ENCODE peak calls at places on chromosomes 11 and 22, in nine cellular contexts. C is stomach, A is HepG2, U is GM12878, I is ovary, N is suprapubic skin, P is transverse colon, G is sigmoid colon, K is esophagus muscularis mucosa. W is an unnamed sample. For H3K36me3, the result is how much of the 10 kb centered on the place peaks cover.

GRCh38 chr22:48950151-48950915 is 877.3 kb downstream of the BRD1 start:
- DNase-seq in N (peak), P (peak), I (no peak), A (no peak), C (peak), U (no peak), G (peak), K (peak), W (no peak)

GRCh38 chr11:119363874-119364590 is 17.5 kb downstream of the USP2 start:
- DNase-seq in A (no peak), U (no peak), I (peak), C (peak), P (peak), G (peak), K (no peak), N (no peak), W (no peak)

GRCh38 chr11:118640332-118641154 is 33.1 kb downstream of the PHLDB1 start:
- DNase-seq in C (no peak), A (no peak), N (no peak), K (no peak), G (no peak), P (no peak), U (no peak), I (peak), W (no peak)

GRCh38 chr22:43592470-43592869 is 180.7 kb downstream of the MPPED1 start:
- DNase-seq in P (no peak), U (no peak), G (no peak), I (no peak), C (no peak), K (peak), A (no peak), N (no peak), W (no peak)

GRCh38 chr11:11988099-11988651 is 20.3 kb downstream of the DKK3 start:
- DNase-seq in G (peak), P (no peak), A (no peak), U (no peak), K (no peak), C (no peak), N (peak), I (no peak), W (no peak)

GRCh38 chr11:57667065-57667714 is 724 bp upstream of the ZDHHC5 start:
- DNase-seq in A (peak), I (peak), P (peak), C (peak), G (peak), K (peak), U (no peak), N (peak), W (peak)

GRCh38 chr11:266676-267439 is 11.3 kb upstream of the NLRP6 start:
- DNase-seq in C (no peak), K (no peak), I (no peak), G (no peak), N (peak), P (no peak), U (no peak), A (no peak), W (no peak)

GRCh38 chr11:76577921-76578654 is 92.5 kb downstream of the LRRC32 start:
- DNase-seq in P (no peak), K (peak), U (no peak), I (no peak), A (no peak), N (no peak), G (no peak), C (no peak), W (no peak)

GRCh38 chr11:44831605-44832394 is 105.0 kb downstream of the TSPAN18 start:
- DNase-seq in P (no peak), A (no peak), U (no peak), N (no peak), G (no peak), I (no peak), K (no peak), C (no peak), W (no peak)

GRCh38 chr22:32325416-32325801 is 32.3 kb upstream of the RFPL3 start:
- DNase-seq in N (no peak), P (no peak), C (peak), G (no peak), I (peak), U (no peak), K (peak), A (no peak), W (no peak)

GRCh38 chr22:38485783-38486182 is 17.9 kb downstream of the KDELR3 start:
- DNase-seq in U (no peak), N (peak), A (no peak), C (no peak), P (no peak), K (no peak), I (no peak), G (no peak), W (no peak)

GRCh38 chr22:39490966-39491680 is 11.0 kb upstream of the MIEF1 start:
- DNase-seq in G (peak), K (no peak), C (no peak), U (no peak), P (no peak), A (no peak), N (no peak), I (no peak), W (no peak)

GRCh38 chr11:119093951-119094815 is 7.5 kb downstream of the DPAGT1 start:
- DNase-seq in C (peak), I (peak), K (no peak), P (peak), G (no peak), N (no peak), U (no peak), A (no peak), W (no peak)

GRCh38 chr11:61349189-61349751 is 12.4 kb downstream of the CYB561A3 start:
- DNase-seq in P (no peak), U (no peak), I (peak), A (no peak), K (no peak), N (no peak), C (no peak), G (no peak), W (no peak)

GRCh38 chr22:39173787-39174497 is 21.5 kb upstream of the CBX7 start:
- DNase-seq in C (no peak), A (no peak), K (no peak), I (no peak), U (no peak), G (no peak), N (peak), P (peak), W (no peak)

GRCh38 chr22:22906907-22907550 is 19.4 kb downstream of the IGLL5 start:
- DNase-seq in K (no peak), U (no peak), A (no peak), P (no peak), I (no peak), C (no peak), N (no peak), G (no peak), W (no peak)

GRCh38 chr11:61598886-61599868 is 18.3 kb upstream of the SYT7 start:
- DNase-seq in I (peak), U (no peak), C (no peak), G (peak), A (no peak), K (no peak), P (no peak), N (no peak), W (no peak)

GRCh38 chr22:35728639-35729308 is 11.1 kb downstream of the APOL5 start:
- DNase-seq in A (no peak), I (no peak), U (no peak), G (no peak), N (no peak), C (peak), K (no peak), P (peak), W (no peak)

GRCh38 chr11:65087216-65087615 is 3.2 kb downstream of the ZFPL1 start:
- DNase-seq in C (no peak), U (no peak), I (peak), N (no peak), G (peak), K (no peak), P (no peak), A (no peak), W (no peak)

GRCh38 chr11:65086809-65087208 is 2.8 kb downstream of the ZFPL1 start:
- DNase-seq in K (no peak), P (no peak), A (no peak), U (no peak), N (no peak), G (no peak), I (no peak), C (no peak), W (no peak)

GRCh38 chr11:65083134-65083833 is 556 bp downstream of the CDCA5 start:
- DNase-seq in U (no peak), K (no peak), A (no peak), N (no peak), I (no peak), G (no peak), C (no peak), P (no peak), W (no peak)

GRCh38 chr11:65083834-65084597 is at the start of the genes CDCA5 and ZFPL1:
- DNase-seq in U (peak), G (peak), K (peak), N (peak), P (peak), I (peak), C (peak), A (peak), W (peak)

DNA sequence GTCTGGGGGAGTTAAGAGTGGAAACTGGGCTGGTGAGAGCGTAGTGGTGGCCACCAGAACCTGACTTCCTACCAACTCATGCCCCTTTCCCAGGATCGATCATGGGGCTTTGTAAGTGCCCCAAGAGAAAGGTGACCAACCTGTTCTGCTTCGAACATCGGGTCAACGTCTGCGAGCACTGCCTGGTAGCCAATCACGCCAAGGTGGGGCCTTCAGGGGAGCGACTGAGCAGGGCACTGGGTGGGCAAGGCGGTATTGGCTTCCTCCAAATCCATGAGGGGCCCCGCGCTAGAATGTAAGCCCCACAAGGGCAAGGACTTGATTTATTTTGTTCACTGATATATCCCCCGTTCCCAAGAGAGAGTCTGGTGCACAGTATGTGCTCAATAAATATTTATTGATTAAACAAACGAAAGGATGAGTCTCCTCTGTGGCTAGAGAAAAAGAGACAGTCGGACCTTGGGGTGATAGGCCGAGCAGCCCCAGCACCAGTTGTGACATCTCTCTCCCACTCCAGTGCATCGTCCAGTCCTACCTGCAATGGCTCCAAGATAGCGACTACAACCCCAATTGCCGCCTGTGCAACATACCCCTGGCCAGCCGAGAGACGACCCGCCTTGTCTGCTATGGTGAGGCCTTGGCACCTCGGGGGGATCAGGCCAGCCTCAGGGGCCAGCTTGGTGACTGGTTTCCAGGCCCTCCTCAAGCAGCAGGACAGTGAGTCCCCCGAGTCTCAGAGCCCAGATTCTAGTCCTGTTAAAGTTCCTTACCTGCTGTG is 765 bp downstream of the ZFPL1 start:
- DNase-seq in K (no peak), P (no peak), U (no peak), A (no peak), G (no peak), N (no peak), I (no peak), C (no peak), W (no peak)
- H3K36me3 ChIP-seq in K (under half), P (under half), U (under half), A (under half), G (under half), N (under half), I (under half), C (under half), W (under half)

DNA sequence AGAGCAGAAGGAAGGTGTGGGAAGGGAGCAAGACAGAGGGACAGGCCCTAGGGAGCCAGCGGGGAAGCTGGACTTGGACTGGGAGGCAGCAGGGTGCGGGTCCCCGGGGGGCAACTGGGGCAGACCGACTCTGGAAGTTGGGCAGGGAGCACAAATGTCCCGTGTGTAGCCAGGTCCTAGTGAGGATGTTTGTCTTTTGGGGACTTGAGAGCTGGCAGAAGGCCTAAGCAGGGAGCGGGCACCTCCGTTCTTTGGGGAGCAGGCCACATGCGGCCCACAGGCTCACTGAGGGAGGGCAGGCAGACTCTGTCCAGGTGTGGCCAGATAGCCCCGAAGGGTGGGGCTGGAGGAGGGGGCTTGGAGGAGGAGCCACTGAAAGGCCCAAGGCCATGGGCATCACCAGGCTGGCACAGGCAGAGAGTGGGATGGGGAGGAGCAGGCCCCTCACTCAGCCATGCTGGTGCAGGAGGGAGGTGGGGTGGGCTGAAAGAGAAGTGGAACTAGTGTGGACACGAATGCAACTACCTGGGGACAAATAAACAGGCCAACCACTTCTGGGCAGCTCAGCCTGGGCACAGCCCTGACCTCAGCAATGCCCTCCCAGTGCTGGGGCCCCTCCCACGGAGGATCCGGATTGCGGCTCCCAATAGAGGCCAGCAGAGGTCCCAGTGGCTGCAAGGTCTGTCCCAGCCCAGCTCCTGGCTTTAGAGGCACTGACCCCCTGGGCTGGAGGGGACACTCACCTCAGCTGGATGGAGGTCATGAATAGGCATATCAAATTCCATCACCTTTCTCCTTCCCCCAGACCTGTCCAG is 1.3 kb upstream of the SCARF2 start:
- DNase-seq in U (no peak), K (no peak), A (peak), G (peak), P (no peak), I (peak), N (peak), C (no peak), W (no peak)
- TF ChIP-seq CTCF in U (no peak), K (no peak), A (peak), G (no peak), P (no peak), I (no peak), N (peak), C (no peak), W (no peak)

DNA sequence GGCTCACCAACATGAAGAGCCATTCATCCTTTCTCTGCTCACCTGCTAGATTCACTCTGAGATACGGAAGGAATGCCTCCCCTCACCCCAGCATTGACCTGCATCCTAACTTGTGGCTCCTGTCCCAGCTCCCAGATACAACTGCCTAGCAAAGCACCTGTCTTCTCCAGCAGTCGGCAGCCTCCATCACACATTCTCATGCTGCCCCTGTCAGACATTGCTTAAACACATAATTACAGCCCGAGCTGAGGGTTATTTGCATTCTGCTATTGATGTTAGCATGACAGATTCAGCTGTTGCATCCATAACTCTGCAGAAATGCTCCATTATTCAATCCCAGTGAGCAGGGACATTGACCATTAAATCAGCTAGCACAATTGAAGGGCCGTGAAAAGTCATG is 184.4 kb upstream of the NARS2 start:
- DNase-seq in G (no peak), K (no peak), U (no peak), C (no peak), N (no peak), A (no peak), P (no peak), I (no peak), W (no peak)
- TF ChIP-seq EP300 in G (no peak), K (no peak), U (no peak), C (no peak), N (no peak), A (no peak), P (no peak), I (no peak), W (no peak)

GRCh38 chr11:66337103-66337899 is 1.1 kb upstream of the RIN1 start:
- DNase-seq in A (no peak), G (peak), P (no peak), I (peak), K (no peak), N (no peak), U (no peak), C (no peak), W (no peak)
- H3K36me3 ChIP-seq in A (under half), G (half or more), P (under half), I (under half), K (under half), N (half or more), U (under half), C (under half), W (under half)

DNA sequence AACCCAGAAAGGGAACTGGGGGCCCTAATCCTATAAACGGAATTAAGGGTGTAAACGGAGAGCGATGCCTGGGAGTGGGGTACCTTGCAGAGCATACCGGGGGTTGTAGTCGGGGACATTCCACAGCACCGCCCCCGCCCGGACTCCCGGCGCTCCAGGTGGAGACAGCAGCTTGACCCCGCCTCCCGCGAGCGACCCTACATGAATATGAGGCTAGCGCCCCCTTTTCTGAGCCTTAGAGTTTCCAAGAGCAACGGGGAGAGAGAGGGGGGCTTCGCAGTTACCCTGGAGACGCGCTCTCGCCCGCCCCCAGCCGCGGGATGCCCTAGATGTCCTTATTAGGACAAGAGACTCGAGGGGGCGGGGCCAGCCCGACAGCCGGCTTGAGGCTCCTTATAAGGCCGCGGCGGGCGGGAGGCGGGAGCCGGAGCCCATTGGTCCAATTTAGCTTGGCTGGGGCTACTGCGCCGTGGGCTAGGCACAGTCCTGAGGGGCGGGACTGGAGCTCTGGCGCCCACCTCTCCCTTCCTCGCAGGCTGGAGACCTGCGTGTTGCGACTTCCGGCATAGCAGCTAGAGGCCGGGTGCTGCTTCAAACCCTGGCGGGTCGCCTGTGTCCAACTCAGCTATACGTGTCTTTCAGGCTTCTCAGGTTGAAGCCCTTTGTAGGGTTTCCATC is 960 bp upstream of the MUS81 start:
- DNase-seq in K (peak), C (peak), P (peak), G (peak), U (peak), A (peak), N (peak), I (peak), W (peak)
- TF ChIP-seq CTCF in K (no peak), C (no peak), P (peak), G (no peak), U (no peak), A (peak), N (peak), I (no peak), W (peak)

GRCh38 chr22:46830841-46831240 is 68.4 kb downstream of the TBC1D22A start:
- DNase-seq in N (no peak), C (no peak), P (no peak), U (no peak), I (no peak), G (no peak), K (peak), A (no peak), W (no peak)

GRCh38 chr22:46827781-46828180 is 65.3 kb downstream of the TBC1D22A start:
- DNase-seq in K (peak), N (no peak), P (no peak), G (no peak), I (no peak), C (no peak), A (no peak), U (no peak), W (no peak)

GRCh38 chr22:46828323-46829139 is 66.1 kb downstream of the TBC1D22A start:
- DNase-seq in G (no peak), I (no peak), P (no peak), C (no peak), U (no peak), A (no peak), K (peak), N (no peak), W (no peak)

GRCh38 chr22:46830001-46830715 is 67.7 kb downstream of the TBC1D22A start:
- DNase-seq in A (no peak), K (peak), P (peak), C (peak), U (no peak), G (peak), I (no peak), N (no peak), W (peak)

DNA sequence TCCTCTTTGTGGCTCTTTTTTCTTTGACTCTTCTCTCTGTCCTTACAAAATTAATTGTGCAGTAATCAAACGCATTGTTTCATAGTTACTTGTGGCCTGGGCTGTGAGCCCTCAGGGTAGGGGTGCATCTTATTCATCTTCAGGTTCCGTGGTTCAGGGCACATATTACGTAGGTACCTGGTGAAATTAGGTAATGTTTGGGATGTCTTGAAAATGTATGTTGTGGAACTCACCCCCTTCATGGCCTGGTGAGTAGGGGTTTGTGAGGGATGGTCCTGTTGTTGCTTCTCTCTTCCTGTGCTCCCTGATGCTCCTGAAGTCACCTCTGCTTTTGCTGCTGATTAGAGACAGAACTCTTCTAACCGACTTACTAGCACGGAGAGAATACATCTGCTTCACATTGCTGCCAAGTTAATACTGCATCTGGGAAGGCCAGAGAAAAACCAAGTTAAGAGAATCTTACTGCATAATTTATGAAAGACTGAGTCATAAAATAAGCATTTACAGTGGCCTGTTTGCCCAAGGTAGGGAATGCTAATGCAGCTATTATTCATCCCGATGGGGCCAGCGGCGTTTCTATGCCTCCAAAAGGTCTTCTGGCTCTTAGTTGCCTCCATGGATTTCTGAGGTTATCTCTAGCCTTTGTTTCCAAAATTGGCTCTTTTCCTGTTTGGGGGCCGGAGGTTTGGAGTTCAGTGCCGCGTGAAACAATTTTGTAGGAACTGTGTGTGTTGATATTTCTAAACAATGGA is 66.9 kb downstream of the TBC1D22A start:
- DNase-seq in G (no peak), K (peak), A (no peak), U (no peak), C (no peak), N (no peak), I (no peak), P (no peak), W (no peak)
- TF ChIP-seq EP300 in G (no peak), K (no peak), A (no peak), U (no peak), C (no peak), N (no peak), I (no peak), P (no peak), W (no peak)

W was measured in tibial nerve.